ENCODE peak calls at places on chromosomes 13 and 19, in ten cellular contexts. J is cardiac muscle cell, X is fibroblast of lung, Q is endothelial cell, P is glutamatergic neuron, F is AG09319, O is GM13976, S is HFFc6, V is cardiac fibroblast, B is AG04450. A is an unnamed sample.

GRCh38 chr19:36093687-36094086 is 17.3 kb upstream of the OVOL3 start:
- DNase-seq in S (no peak), V (peak; percentile 26), O (peak; percentile 60), Q (no peak), B (no peak), F (no peak), P (no peak), J (peak; percentile 5), X (peak; percentile 15), A (no peak)

GRCh38 chr13:31913459-31913858 is 118.1 kb upstream of the FRY start:
- DNase-seq in X (no peak), F (peak; percentile 14), O (no peak), V (peak; percentile 11), B (no peak), S (peak; percentile 39), J (no peak), Q (no peak), P (no peak), A (no peak)

GRCh38 chr13:64471916-64472315 is 2758.2 kb downstream of the PCDH9 start:
- DNase-seq in F (no peak), J (peak; percentile 62), X (peak; percentile 51), V (peak; percentile 72), S (peak; percentile 75), B (peak; percentile 11), P (no peak), Q (no peak), O (no peak), A (no peak)

GRCh38 chr19:9863759-9864158 is 28.6 kb downstream of the PIN1 start:
- DNase-seq in O (no peak), J (no peak), Q (no peak), P (no peak), V (no peak), X (no peak), F (no peak), S (no peak), B (no peak), A (no peak)

GRCh38 chr13:52968074-52968700 is 60.4 kb upstream of the OLFM4 start:
- DNase-seq in S (peak; percentile 58), J (peak; percentile 77), B (peak; percentile 3), Q (peak; percentile 71), O (peak; percentile 71), P (peak; percentile 80), X (peak; percentile 26), F (peak; percentile 12), V (peak; percentile 70), A (peak; percentile 31)

GRCh38 chr19:35236638-35237400 is 8.3 kb upstream of the FAM187B start:
- DNase-seq in X (no peak), B (no peak), O (no peak), V (no peak), J (no peak), S (no peak), F (no peak), P (no peak), Q (no peak), A (no peak)

GRCh38 chr19:41706741-41707501 is 1.5 kb upstream of the CEACAM5 start:
- DNase-seq in O (peak; percentile 90), P (peak; percentile 80), V (peak; percentile 6), J (peak; percentile 30), S (peak; percentile 15), X (no peak), F (no peak), B (no peak), Q (peak; percentile 78), A (no peak)

GRCh38 chr13:99129050-99129449 is 71.6 kb upstream of the UBAC2 start:
- DNase-seq in P (no peak), B (no peak), Q (no peak), J (no peak), S (no peak), V (no peak), F (no peak), O (no peak), X (no peak), A (no peak)

GRCh38 chr13:43077446-43077845 is 54.1 kb downstream of the DNAJC15 start:
- DNase-seq in B (no peak), O (no peak), Q (no peak), F (no peak), V (no peak), P (no peak), X (no peak), S (no peak), J (no peak), A (no peak)

GRCh38 chr19:13195678-13196077 is 45.5 kb downstream of the IER2 start:
- DNase-seq in V (no peak), J (no peak), Q (peak; percentile 72), S (no peak), X (no peak), O (peak; percentile 78), F (no peak), B (no peak), P (peak; percentile 67), A (no peak)

GRCh38 chr13:91017031-91017668 is 330.3 kb upstream of the MIR17HG start:
- DNase-seq in S (peak; percentile 2), P (peak; percentile 70), B (no peak), Q (peak; percentile 60), J (peak; percentile 58), F (no peak), X (peak; percentile 27), O (peak; percentile 55), V (peak; percentile 57), A (no peak)
- TF ChIP-seq CTCF in S (peak; percentile 85), P (peak; percentile 88), B (peak; percentile 78), Q (peak; percentile 86), J (peak; percentile 84), F (peak; percentile 51), X (peak; percentile 79), O (peak; percentile 61), V (peak; percentile 65), A (no peak)

DNA sequence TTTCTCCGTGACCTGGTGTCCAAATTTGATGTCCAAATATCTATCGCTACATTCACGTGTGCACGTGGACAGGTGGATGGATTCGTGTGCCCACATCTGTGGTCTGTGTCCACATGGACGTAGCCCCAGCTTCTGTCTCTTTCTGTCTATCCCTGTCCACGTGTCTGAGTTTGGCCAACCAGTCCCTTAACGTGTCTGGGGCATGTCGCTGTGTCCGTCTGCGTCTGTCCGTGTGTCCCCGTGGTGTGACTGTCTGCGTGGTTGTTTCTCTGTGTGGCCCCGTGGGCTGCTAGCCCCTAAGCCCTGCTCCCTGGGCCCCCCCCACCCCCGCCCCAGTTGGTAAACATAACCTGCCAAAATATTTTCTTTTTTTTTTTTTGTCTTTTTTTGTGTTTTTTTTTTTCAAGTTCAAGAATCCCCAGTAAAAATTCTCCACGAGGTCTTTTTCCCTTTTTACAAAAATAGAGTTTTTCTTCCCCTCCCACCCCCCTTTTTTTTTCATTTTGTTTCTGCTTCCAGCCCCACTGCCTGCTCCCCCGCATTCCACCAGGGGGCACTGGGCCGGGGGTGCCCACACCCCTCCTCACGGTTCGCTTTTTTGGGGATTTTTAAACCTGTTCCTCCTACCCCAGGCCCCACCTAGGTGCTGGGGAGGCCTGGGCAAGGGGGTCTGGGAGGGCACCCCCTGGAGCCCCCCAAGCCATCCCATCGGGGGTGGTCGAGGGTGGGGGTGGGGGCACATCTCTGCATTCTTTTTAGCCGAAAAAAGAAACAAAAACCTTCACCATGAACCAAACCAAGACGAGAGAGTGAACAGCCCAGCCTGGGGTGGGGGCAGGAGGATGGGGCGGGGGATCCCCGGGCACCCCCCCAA is 18.3 kb downstream of the PRKCSH start:
- DNase-seq in B (no peak), F (no peak), V (no peak), Q (peak; percentile 39), S (no peak), O (peak; percentile 74), P (peak; percentile 54), X (no peak), J (no peak), A (no peak)
- TF ChIP-seq CTCF in B (peak; percentile 54), F (peak; percentile 31), V (peak; percentile 47), Q (peak; percentile 65), S (peak; percentile 67), O (no peak), P (peak; percentile 58), X (peak; percentile 38), J (peak; percentile 32), A (no peak)

DNA sequence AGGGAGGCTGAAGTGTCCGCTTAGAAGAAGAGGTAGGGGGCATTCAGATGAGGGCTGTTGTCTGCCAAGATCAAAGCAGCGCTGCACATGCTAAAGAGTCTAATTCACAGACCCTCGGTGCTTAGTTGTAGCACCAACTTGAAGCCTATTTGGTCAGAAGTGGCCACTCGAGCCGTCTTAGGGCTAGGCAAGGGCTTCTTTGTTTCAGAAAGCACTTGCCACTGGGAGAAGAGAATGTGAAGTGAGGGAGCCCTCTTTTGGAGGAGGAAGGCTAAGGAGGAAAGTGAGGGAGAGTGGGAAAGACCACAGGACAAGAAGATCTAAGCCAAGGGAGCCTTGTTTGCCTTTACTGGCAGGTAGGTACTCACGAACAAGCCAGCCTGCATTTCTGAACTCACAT is 313.4 kb upstream of the TMTC4 start:
- DNase-seq in J (no peak), Q (peak; percentile 8), P (no peak), S (no peak), V (no peak), X (peak; percentile 51), O (no peak), B (peak; percentile 16), F (no peak), A (no peak)
- TF ChIP-seq CTCF in J (no peak), Q (no peak), P (no peak), S (peak; percentile 24), V (no peak), X (no peak), O (no peak), B (peak; percentile 55), F (peak; percentile 31), A (no peak)

GRCh38 chr19:29593869-29594268 is 12.2 kb upstream of the POP4 start:
- DNase-seq in B (no peak), X (no peak), P (no peak), S (no peak), O (no peak), V (no peak), F (no peak), Q (no peak), J (no peak), A (no peak)

GRCh38 chr19:29598036-29598435 is 8.0 kb upstream of the POP4 start:
- DNase-seq in V (no peak), P (no peak), S (no peak), Q (no peak), F (no peak), X (no peak), J (no peak), O (no peak), B (no peak), A (no peak)

GRCh38 chr19:29598496-29598895 is 7.6 kb upstream of the POP4 start:
- DNase-seq in Q (no peak), X (no peak), J (no peak), V (no peak), B (no peak), P (no peak), O (no peak), F (no peak), S (no peak), A (no peak)

GRCh38 chr19:29596080-29596479 is 10.0 kb upstream of the POP4 start:
- DNase-seq in J (no peak), B (no peak), O (no peak), F (no peak), Q (no peak), S (no peak), V (no peak), X (no peak), P (no peak), A (no peak)

DNA sequence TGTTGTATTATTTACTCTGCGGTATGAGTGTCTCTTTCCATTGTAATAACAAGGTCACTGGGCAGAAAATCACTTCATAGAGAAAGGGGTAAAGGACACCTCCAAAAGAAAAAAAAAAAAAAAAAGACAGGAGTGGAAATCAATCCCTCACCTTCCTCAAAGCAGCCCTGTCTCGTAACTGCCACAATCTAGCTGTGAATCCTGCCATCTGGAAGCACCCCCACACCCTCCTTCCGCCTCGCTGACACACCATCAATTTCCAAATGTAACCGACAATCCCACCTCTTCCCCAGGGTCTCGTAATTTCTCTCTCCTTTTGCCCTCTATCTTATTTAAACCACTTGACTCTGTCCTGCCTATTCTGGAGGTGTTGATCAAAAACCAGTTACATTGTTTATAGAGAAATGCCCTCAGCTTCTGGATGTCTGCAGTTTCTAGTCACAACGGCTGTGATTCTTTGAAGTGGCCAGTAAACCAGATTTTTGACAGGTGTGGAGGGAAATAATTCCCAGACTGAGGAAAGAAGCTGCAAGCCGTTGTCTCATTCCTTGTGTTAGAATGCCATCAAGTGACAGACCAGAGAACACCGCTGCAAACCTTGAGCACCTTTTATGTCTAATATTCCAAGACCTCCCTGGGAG is 9.1 kb upstream of the POP4 start:
- DNase-seq in V (peak; percentile 21), O (no peak), F (no peak), Q (peak; percentile 33), J (peak; percentile 34), P (no peak), X (no peak), S (peak; percentile 24), B (peak; percentile 8), A (no peak)
- TF ChIP-seq CTCF in V (peak; percentile 27), O (no peak), F (no peak), Q (no peak), J (no peak), P (peak; percentile 19), X (no peak), S (peak; percentile 64), B (peak; percentile 27), A (no peak)

A was measured in omental fat pad.